ENCODE peak calls at places on chromosomes 7 and 10, in five cellular contexts. T is thoracic aorta, X is AG04450, Z is left ventricle myocardium inferior, O is nephron progenitor cell. C is an unnamed sample.

GRCh38 chr7:73973091-73973490 is 54.9 kb upstream of the ELN start:
- DNase-seq in T (no peak), X (no peak), Z (peak), O (no peak), C (no peak)

GRCh38 chr10:92110039-92110794 is 180.7 kb downstream of the CPEB3 start:
- DNase-seq in T (no peak), X (no peak), Z (no peak), O (no peak), C (no peak)

GRCh38 chr10:58576736-58577366 is 64.2 kb downstream of the BICC1 start:
- DNase-seq in T (no peak), X (no peak), Z (no peak), O (no peak), C (no peak)

GRCh38 chr7:53984776-53985175 is 557.4 kb upstream of the VSTM2A start:
- DNase-seq in T (no peak), X (no peak), Z (no peak), O (no peak), C (no peak)

GRCh38 chr10:89337493-89337892 is 9.7 kb downstream of the IFIT3 start:
- DNase-seq in T (no peak), X (no peak), Z (no peak), O (no peak), C (no peak)

GRCh38 chr7:130160023-130160422 is 45.2 kb downstream of the TMEM209 start:
- DNase-seq in T (no peak), X (no peak), Z (no peak), O (no peak), C (no peak)

GRCh38 chr7:93171606-93172226 is 23.5 kb upstream of the SAMD9L start:
- DNase-seq in T (no peak), X (no peak), Z (no peak), O (no peak), C (no peak)

GRCh38 chr7:131859162-131859821 is 302.9 kb upstream of the PODXL start:
- DNase-seq in T (peak), X (peak), Z (peak), O (peak), C (peak)

GRCh38 chr7:415646-416525 is 103.8 kb downstream of the PDGFA start:
- DNase-seq in T (no peak), X (no peak), Z (peak), O (no peak), C (no peak)

GRCh38 chr10:7260412-7260900 is 150.4 kb downstream of the SFMBT2 start:
- DNase-seq in T (peak), X (peak), Z (peak), O (peak), C (peak)

GRCh38 chr10:61643316-61643751 is 19.4 kb upstream of the CABCOCO1 start:
- DNase-seq in T (no peak), X (no peak), Z (no peak), O (no peak), C (no peak)

GRCh38 chr7:4818000-4818794 is 42.8 kb downstream of the AP5Z1 start:
- DNase-seq in T (no peak), X (no peak), Z (no peak), O (no peak), C (no peak)

GRCh38 chr10:123009105-123009805 is 449 bp downstream of the ACADSB start:
- DNase-seq in T (no peak), X (no peak), Z (peak), O (peak), C (peak)

GRCh38 chr10:16915308-16915707 is 98.1 kb upstream of the RSU1 start:
- DNase-seq in T (no peak), X (no peak), Z (no peak), O (no peak), C (no peak)

GRCh38 chr10:844552-844951 is 87.0 kb downstream of the LARP4B start:
- DNase-seq in T (no peak), X (no peak), Z (no peak), O (no peak), C (no peak)

GRCh38 chr10:101485681-101486554 is 102.1 kb downstream of the POLL start:
- DNase-seq in T (no peak), X (no peak), Z (no peak), O (peak), C (no peak)

GRCh38 chr7:158268851-158269535 is 318.6 kb downstream of the PTPRN2 start:
- DNase-seq in T (no peak), X (no peak), Z (no peak), O (no peak), C (no peak)

GRCh38 chr7:35780070-35780469 is 20.8 kb upstream of the SEPTIN7 start:
- DNase-seq in T (no peak), X (no peak), Z (no peak), O (no peak), C (no peak)

GRCh38 chr10:88455831-88456230 is 127.3 kb downstream of the RNLS start:
- DNase-seq in T (no peak), X (no peak), Z (no peak), O (no peak), C (no peak)

GRCh38 chr7:151306860-151307259 is 34.8 kb upstream of the NUB1 start:
- DNase-seq in T (no peak), X (no peak), Z (no peak), O (no peak), C (no peak)

GRCh38 chr7:116218051-116218645 is 7.8 kb downstream of the TES start:
- DNase-seq in T (no peak), X (peak), Z (no peak), O (no peak), C (peak)

GRCh38 chr7:83820641-83821040 is 171.7 kb upstream of the SEMA3E start:
- DNase-seq in T (no peak), X (no peak), Z (no peak), O (no peak), C (no peak)

GRCh38 chr7:103075337-103075918 is 488 bp downstream of the ARMC10 start:
- DNase-seq in T (peak), X (peak), Z (peak), O (no peak), C (peak)

GRCh38 chr10:99598781-99599481 is 21.3 kb downstream of the SLC25A28 start:
- DNase-seq in T (no peak), X (no peak), Z (no peak), O (no peak), C (no peak)

GRCh38 chr10:86652361-86653202 is 1.8 kb upstream of the OPN4 start:
- DNase-seq in T (no peak), X (no peak), Z (no peak), O (no peak), C (no peak)

GRCh38 chr7:112069879-112070321 is 136.3 kb downstream of the DOCK4 start:
- DNase-seq in T (no peak), X (no peak), Z (no peak), O (no peak), C (no peak)

GRCh38 chr10:47410271-47410670 is 26.2 kb upstream of the ZNF488 start:
- DNase-seq in T (no peak), X (no peak), Z (no peak), O (no peak), C (no peak)

GRCh38 chr10:79073784-79074432 is 5.1 kb downstream of the ZMIZ1 start:
- DNase-seq in T (no peak), X (no peak), Z (peak), O (no peak), C (peak)

GRCh38 chr10:21402606-21403083 is 122.8 kb downstream of the SKIDA1 start:
- DNase-seq in T (no peak), X (no peak), Z (no peak), O (no peak), C (no peak)

GRCh38 chr7:142356166-142356565 is 98.3 kb upstream of the PRSS58 start:
- DNase-seq in T (no peak), X (no peak), Z (no peak), O (no peak), C (no peak)

GRCh38 chr10:75400769-75401568 is 595 bp downstream of the ZNF503 start:
- DNase-seq in T (no peak), X (no peak), Z (peak), O (peak), C (peak)

GRCh38 chr10:49149881-49150280 is 16.1 kb upstream of the FAM170B start:
- DNase-seq in T (no peak), X (no peak), Z (no peak), O (no peak), C (no peak)

GRCh38 chr10:118373786-118374185 is 31.7 kb upstream of the FAM204A start:
- DNase-seq in T (no peak), X (peak), Z (no peak), O (no peak), C (no peak)

GRCh38 chr10:13636776-13637175 is 50.0 kb downstream of the PRPF18 start:
- DNase-seq in T (no peak), X (no peak), Z (no peak), O (no peak), C (no peak)

GRCh38 chr10:6009159-6009558 is 31.8 kb upstream of the IL15RA start:
- DNase-seq in T (no peak), X (peak), Z (no peak), O (no peak), C (no peak)

GRCh38 chr7:106057962-106058901 is 53.9 kb downstream of the SYPL1 start:
- DNase-seq in T (no peak), X (no peak), Z (no peak), O (no peak), C (peak)
- TF ChIP-seq CTCF in T (no peak), X (no peak), Z (no peak), O (no peak), C (no peak)

GRCh38 chr10:107924458-107924857 is 760.0 kb upstream of the SORCS1 start:
- DNase-seq in T (no peak), X (no peak), Z (no peak), O (no peak), C (no peak)

GRCh38 chr10:107930037-107930436 is 765.5 kb upstream of the SORCS1 start:
- DNase-seq in T (no peak), X (no peak), Z (no peak), O (no peak), C (no peak)
- TF ChIP-seq CTCF in T (no peak), X (no peak), Z (no peak), O (no peak), C (no peak)

GRCh38 chr10:29243750-29244149 is 45.1 kb upstream of the LYZL1 start:
- DNase-seq in T (no peak), X (no peak), Z (no peak), O (no peak), C (peak)
- TF ChIP-seq CTCF in T (no peak), X (peak), Z (peak), O (no peak), C (peak)

GRCh38 chr7:43652364-43652763 is 69.5 kb downstream of the STK17A start:
- DNase-seq in T (no peak), X (no peak), Z (no peak), O (no peak), C (no peak)
- TF ChIP-seq CTCF in T (no peak), X (peak), Z (no peak), O (no peak), C (no peak)

GRCh38 chr7:134613623-134614347 is 32.9 kb upstream of the BPGM start:
- DNase-seq in T (no peak), X (peak), Z (no peak), O (no peak), C (peak)
- TF ChIP-seq CTCF in T (no peak), X (peak), Z (no peak), O (no peak), C (no peak)

DNA sequence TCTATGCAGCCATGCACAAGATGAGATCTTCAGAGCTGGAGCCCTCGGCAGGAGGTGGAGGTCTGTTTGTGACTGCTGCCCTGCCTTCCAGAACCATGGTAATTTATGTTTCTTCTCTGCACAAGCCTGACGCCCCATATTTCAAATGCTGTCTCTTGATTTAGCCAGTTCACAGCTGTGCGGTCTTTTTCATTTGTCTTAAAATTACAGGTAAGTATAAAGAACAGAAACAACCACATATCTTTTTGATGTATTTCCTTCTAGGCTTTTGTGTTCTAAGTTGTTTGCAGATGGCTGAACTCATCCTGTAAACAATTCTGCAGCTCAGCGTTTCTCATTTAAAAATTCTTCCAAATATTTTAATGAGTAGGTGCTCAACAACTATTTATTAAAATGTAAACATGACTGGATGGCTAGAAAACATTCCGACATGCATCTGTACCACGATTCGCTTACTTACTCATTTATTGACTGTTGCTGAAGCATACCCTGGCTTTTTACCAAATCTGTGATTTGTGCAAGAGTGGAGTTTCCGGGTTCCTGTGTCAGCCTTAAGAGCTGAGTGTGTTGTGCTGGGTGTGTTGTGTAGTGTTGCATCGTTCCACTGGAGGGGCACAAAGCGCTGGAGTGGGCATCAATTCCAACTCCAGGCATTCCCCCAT is 58.9 kb downstream of the PIP4K2A start:
- DNase-seq in T (no peak), X (peak), Z (no peak), O (peak), C (peak)
- TF ChIP-seq CTCF in T (no peak), X (peak), Z (no peak), O (no peak), C (no peak)

C was measured in Calu3.